ENCODE peak calls at places on chromosomes 5 and 9, in five cellular contexts. T, O, N, Y and E are unnamed samples. For H3K27me3, the result is how much of the 10 kb centered on the place peaks cover.

GRCh38 chr5:154871732-154872131 is 13.3 kb downstream of the CNOT8 start:
- DNase-seq in T (no peak), O (no peak), N (no peak), Y (no peak), E (no peak)

GRCh38 chr9:90637626-90638025 is 5.0 kb downstream of the DIRAS2 start:
- DNase-seq in T (no peak), O (no peak), N (no peak), Y (no peak), E (no peak)

GRCh38 chr9:121731919-121732318 is 80.5 kb downstream of the DAB2IP start:
- DNase-seq in T (peak), O (no peak), N (no peak), Y (no peak), E (no peak)

GRCh38 chr9:136653323-136654064 is 9.2 kb upstream of the EGFL7 start:
- DNase-seq in T (no peak), O (peak), N (no peak), Y (no peak), E (no peak)

GRCh38 chr9:137441289-137441934 is at the start of gene ENTPD8:
- DNase-seq in T (peak), O (no peak), N (no peak), Y (no peak), E (peak)

GRCh38 chr5:36205329-36205728 is 36.4 kb downstream of the NADK2 start:
- DNase-seq in T (no peak), O (no peak), N (no peak), Y (no peak), E (no peak)

GRCh38 chr9:12784461-12785250 is 9.8 kb downstream of the LURAP1L start:
- DNase-seq in T (peak), O (no peak), N (peak), Y (no peak), E (peak)

GRCh38 chr5:88883059-88883565 is at the start of gene MEF2C:
- DNase-seq in T (peak), O (peak), N (peak), Y (peak), E (peak)

GRCh38 chr9:128762664-128763449 is 8.9 kb downstream of the ZER1 start:
- DNase-seq in T (no peak), O (no peak), N (no peak), Y (no peak), E (no peak)

GRCh38 chr5:72205431-72206009 is 98.2 kb downstream of the MAP1B start:
- DNase-seq in T (no peak), O (no peak), N (peak), Y (no peak), E (no peak)

GRCh38 chr5:127564002-127564769 is 46.7 kb downstream of the PRRC1 start:
- DNase-seq in T (peak), O (no peak), N (peak), Y (peak), E (peak)

GRCh38 chr5:10310073-10310779 is 2.5 kb upstream of the CMBL start:
- DNase-seq in T (peak), O (no peak), N (peak), Y (no peak), E (peak)

GRCh38 chr5:55519001-55519400 is 15.8 kb downstream of the PLPP1 start:
- DNase-seq in T (no peak), O (no peak), N (no peak), Y (no peak), E (no peak)

GRCh38 chr5:1420211-1421195 is 24.7 kb downstream of the SLC6A3 start:
- DNase-seq in T (no peak), O (no peak), N (no peak), Y (no peak), E (peak)

GRCh38 chr5:39191216-39191615 is 28.1 kb downstream of the FYB1 start:
- DNase-seq in T (no peak), O (no peak), N (no peak), Y (no peak), E (no peak)

GRCh38 chr5:39203951-39204350 is 15.4 kb downstream of the FYB1 start:
- DNase-seq in T (no peak), O (no peak), N (no peak), Y (no peak), E (no peak)

GRCh38 chr5:77101298-77101697 is 14.2 kb upstream of the ZBED3 start:
- DNase-seq in T (no peak), O (no peak), N (peak), Y (no peak), E (no peak)

GRCh38 chr5:117454716-117455212 is 880.1 kb upstream of the SEMA6A start:
- DNase-seq in T (peak), O (peak), N (peak), Y (peak), E (peak)

GRCh38 chr9:7304596-7304995 is 495.0 kb downstream of the DMAC1 start:
- DNase-seq in T (no peak), O (no peak), N (no peak), Y (no peak), E (no peak)

GRCh38 chr9:71263451-71263850 is 142.0 kb upstream of the TRPM3 start:
- DNase-seq in T (no peak), O (no peak), N (no peak), Y (no peak), E (no peak)

GRCh38 chr9:21465859-21466518 is 16.1 kb downstream of the IFNE start:
- DNase-seq in T (peak), O (no peak), N (peak), Y (no peak), E (no peak)

GRCh38 chr5:95726811-95727763 is 4.0 kb upstream of the RHOBTB3 start:
- DNase-seq in T (no peak), O (no peak), N (no peak), Y (no peak), E (no peak)

GRCh38 chr5:156647034-156647451 is 203.1 kb upstream of the PPP1R2B start:
- DNase-seq in T (no peak), O (no peak), N (peak), Y (no peak), E (no peak)

GRCh38 chr9:131656356-131657030 is 83.4 kb downstream of the RAPGEF1 start:
- DNase-seq in T (peak), O (peak), N (no peak), Y (peak), E (peak)

GRCh38 chr9:23537192-23538059 is 288.6 kb downstream of the ELAVL2 start:
- DNase-seq in T (no peak), O (no peak), N (no peak), Y (no peak), E (no peak)

GRCh38 chr5:97501965-97502305 is 318.9 kb upstream of the RIOK2 start:
- DNase-seq in T (no peak), O (no peak), N (peak), Y (no peak), E (no peak)

GRCh38 chr9:38441347-38442085 is 17.3 kb upstream of the IGFBPL1 start:
- DNase-seq in T (no peak), O (no peak), N (no peak), Y (no peak), E (no peak)
- H3K27ac ChIP-seq in T (no peak), O (no peak), N (no peak), Y (no peak), E (no peak)

DNA sequence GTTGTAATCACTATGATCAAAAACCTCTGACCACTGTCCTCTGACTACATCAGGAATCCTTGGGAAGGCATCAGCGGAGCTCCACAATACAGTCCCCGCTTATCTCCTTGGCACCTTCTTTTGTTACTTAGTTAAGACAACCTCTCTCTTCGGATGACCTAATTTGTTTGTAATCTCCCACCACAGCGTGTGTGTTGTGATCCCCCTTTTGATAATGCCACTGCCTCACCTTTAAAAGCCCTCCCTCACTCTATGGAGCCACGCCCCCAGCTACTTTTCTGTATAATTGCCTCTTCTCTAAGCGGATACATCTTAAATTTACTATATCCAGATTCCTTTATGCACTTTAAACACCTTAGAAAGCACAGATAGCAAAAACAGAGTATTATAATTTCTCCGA is 35.9 kb downstream of the OR2Y1 start:
- DNase-seq in T (no peak), O (no peak), N (no peak), Y (no peak), E (no peak)
- H3K27me3 ChIP-seq in T (under half), O (under half), N (under half), Y (under half), E (under half)

GRCh38 chr9:10614201-10614870 is 1.5 kb upstream of the PTPRD start:
- DNase-seq in T (no peak), O (no peak), N (no peak), Y (no peak), E (no peak)

GRCh38 chr9:10613413-10613812 is 611 bp upstream of the PTPRD start:
- DNase-seq in T (no peak), O (no peak), N (no peak), Y (no peak), E (no peak)

GRCh38 chr9:10612649-10613398 is at the start of gene PTPRD:
- DNase-seq in T (peak), O (no peak), N (peak), Y (peak), E (peak)
- H3K4me3 ChIP-seq in T (peak), O (peak), N (peak), Y (no peak), E (peak)

GRCh38 chr5:14745188-14745563 is 80.7 kb downstream of the OTULIN start:
- DNase-seq in T (no peak), O (no peak), N (no peak), Y (no peak), E (no peak)
- H3K27ac ChIP-seq in T (no peak), O (peak), N (no peak), Y (no peak), E (no peak)

DNA sequence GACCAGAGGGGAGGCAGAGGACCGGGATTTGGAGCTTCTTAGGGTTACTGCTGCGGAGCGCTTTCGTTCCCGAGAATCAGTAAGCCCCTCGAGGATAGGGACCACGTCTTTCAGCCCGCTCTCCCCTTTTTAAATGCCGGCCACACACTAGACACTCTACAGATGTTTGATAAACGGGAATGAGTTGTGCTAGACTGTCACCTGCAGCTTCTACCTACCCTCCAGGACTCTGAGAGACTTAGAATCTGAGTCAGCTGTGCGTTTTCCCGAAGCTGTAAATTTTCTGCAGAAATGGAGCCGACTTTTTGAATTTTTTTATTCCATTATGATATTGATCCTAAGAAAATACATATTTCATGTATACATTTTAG is 670 bp downstream of the CCDC171 start:
- DNase-seq in T (no peak), O (no peak), N (no peak), Y (no peak), E (no peak)
- H3K27me3 ChIP-seq in T (under half), O (under half), N (under half), Y (under half), E (under half)

GRCh38 chr5:79985288-79985687 is 5.8 kb downstream of the MTX3 start:
- DNase-seq in T (no peak), O (no peak), N (no peak), Y (no peak), E (no peak)

GRCh38 chr5:79992891-79993290 is 1.8 kb upstream of the MTX3 start:
- DNase-seq in T (no peak), O (no peak), N (peak), Y (no peak), E (no peak)

GRCh38 chr5:79990598-79991507 is at the start of gene MTX3:
- DNase-seq in T (peak), O (peak), N (peak), Y (peak), E (peak)

GRCh38 chr5:79986260-79986659 is 4.8 kb downstream of the MTX3 start:
- DNase-seq in T (no peak), O (no peak), N (no peak), Y (no peak), E (no peak)

GRCh38 chr5:79990205-79990597 is 861 bp downstream of the MTX3 start:
- DNase-seq in T (no peak), O (no peak), N (peak), Y (no peak), E (no peak)
- H3K4me3 ChIP-seq in T (peak), O (peak), N (peak), Y (peak), E (peak)

DNA sequence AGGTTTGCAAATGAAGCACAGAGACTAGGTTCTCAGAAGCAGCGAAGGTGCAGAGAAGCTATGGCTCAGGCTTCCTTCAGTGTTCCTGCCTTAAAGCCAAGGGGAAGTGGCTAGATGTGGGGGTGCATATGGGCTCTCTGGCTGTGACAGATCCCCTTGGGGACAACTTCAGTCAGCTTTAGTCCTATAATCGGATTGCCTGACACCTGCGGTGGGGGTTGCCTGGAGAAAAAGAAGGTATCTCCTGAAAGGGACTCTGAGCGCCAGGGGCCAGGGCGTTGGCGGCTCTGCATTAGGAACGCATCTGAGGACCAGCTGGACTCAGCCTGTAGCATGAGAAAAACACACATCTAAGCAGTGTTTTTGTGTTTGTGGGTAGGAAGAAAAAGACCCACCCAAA is 84.3 kb upstream of the OTULINL start:
- DNase-seq in T (no peak), O (no peak), N (no peak), Y (no peak), E (no peak)
- H3K27ac ChIP-seq in T (no peak), O (no peak), N (no peak), Y (no peak), E (no peak)